ENCODE peak calls at places on chromosomes 3 and 15, in six cellular contexts. P is mammary epithelial cell, W is RWPE2, Z is coronary artery, O is AG09319, A is sigmoid colon. G is an unnamed sample.

GRCh38 chr3:44065311-44065710 is 176.4 kb upstream of the TOPAZ1 start:
- DNase-seq in W (no peak), A (no peak), O (no peak), P (peak; percentile 83), Z (no peak), G (no peak)

GRCh38 chr15:70093070-70093469 is 4.6 kb downstream of the TLE3 start:
- DNase-seq in W (no peak), A (no peak), P (no peak), Z (no peak), O (no peak), G (peak; percentile 44)

GRCh38 chr15:78203346-78204225 is 30.8 kb downstream of the ACSBG1 start:
- DNase-seq in A (no peak), O (no peak), P (no peak), W (peak; percentile 51), Z (no peak), G (no peak)

GRCh38 chr15:63107895-63108546 is 13.6 kb upstream of the LACTB start:
- DNase-seq in A (no peak), Z (no peak), W (no peak), P (peak; percentile 95), O (peak; percentile 100), G (no peak)

GRCh38 chr3:59549972-59550371 is 500.1 kb upstream of the CFAP20DC start:
- DNase-seq in W (no peak), Z (no peak), A (no peak), P (no peak), O (no peak), G (no peak)

GRCh38 chr3:46669191-46669999 is 24.1 kb downstream of the ALS2CL start:
- DNase-seq in W (peak; percentile 40), P (no peak), A (peak; percentile 47), Z (peak; percentile 52), O (no peak), G (no peak)

GRCh38 chr15:38795471-38796245 is 231.0 kb upstream of the RASGRP1 start:
- DNase-seq in P (no peak), Z (no peak), A (no peak), W (no peak), O (no peak), G (no peak)

GRCh38 chr3:195208183-195208582 is 62.8 kb downstream of the XXYLT1 start:
- DNase-seq in W (no peak), P (no peak), Z (no peak), O (no peak), A (no peak), G (no peak)

GRCh38 chr3:5205165-5205941 is 17.8 kb downstream of the EDEM1 start:
- DNase-seq in P (no peak), W (no peak), A (no peak), Z (no peak), O (no peak), G (no peak)

GRCh38 chr15:98955980-98956723 is 51.4 kb downstream of the PGPEP1L start:
- DNase-seq in Z (no peak), P (no peak), W (no peak), O (no peak), A (no peak), G (no peak)

GRCh38 chr3:93906245-93906644 is 67.5 kb downstream of the PROS1 start:
- DNase-seq in W (no peak), Z (no peak), O (no peak), A (no peak), P (no peak), G (no peak)

GRCh38 chr3:136432685-136433084 is 182.5 kb downstream of the PCCB start:
- DNase-seq in W (no peak), A (no peak), Z (no peak), O (no peak), P (no peak), G (no peak)

GRCh38 chr15:63079938-63080626 is 37.5 kb downstream of the TPM1 start:
- DNase-seq in A (no peak), O (no peak), W (no peak), P (peak; percentile 53), Z (no peak), G (no peak)

GRCh38 chr3:60600848-60601247 is 650.4 kb downstream of the FHIT start:
- DNase-seq in P (no peak), W (no peak), Z (no peak), A (no peak), O (no peak), G (no peak)

GRCh38 chr3:61806810-61807209 is 245.4 kb downstream of the PTPRG start:
- DNase-seq in W (no peak), Z (no peak), P (no peak), O (no peak), A (no peak), G (no peak)

GRCh38 chr3:137205394-137206060 is 247.7 kb downstream of the IL20RB start:
- DNase-seq in O (no peak), W (no peak), P (no peak), A (no peak), Z (no peak), G (no peak)

GRCh38 chr3:114903213-114903612 is 243.9 kb downstream of the ZBTB20 start:
- DNase-seq in A (no peak), O (no peak), P (no peak), W (no peak), Z (no peak), G (peak; percentile 2)

GRCh38 chr3:131242201-131242600 is 139.4 kb upstream of the NUDT16 start:
- DNase-seq in Z (no peak), A (no peak), O (no peak), P (no peak), W (no peak), G (no peak)
- TF ChIP-seq CTCF in Z (peak; percentile 11), A (no peak), O (no peak), P (peak; percentile 22), W (no peak), G (no peak)

GRCh38 chr15:25438601-25439455 is at the start of gene UBE3A:
- DNase-seq in O (peak; percentile 86), W (peak; percentile 94), Z (peak; percentile 92), A (peak; percentile 95), P (peak; percentile 90), G (peak; percentile 91)
- TF ChIP-seq CTCF in O (peak; percentile 36), W (peak; percentile 52), Z (no peak), A (no peak), P (peak; percentile 23), G (no peak)

GRCh38 chr3:122590581-122590980 is 13.1 kb downstream of the PARP15 start:
- DNase-seq in P (no peak), O (no peak), A (no peak), Z (no peak), W (no peak), G (no peak)

GRCh38 chr3:122589297-122589696 is 11.8 kb downstream of the PARP15 start:
- DNase-seq in P (no peak), Z (no peak), A (no peak), W (no peak), O (no peak), G (no peak)

GRCh38 chr3:122598556-122598955 is 21.1 kb downstream of the PARP15 start:
- DNase-seq in A (no peak), O (no peak), P (no peak), Z (no peak), W (no peak), G (no peak)

GRCh38 chr3:122594025-122594424 is 16.6 kb downstream of the PARP15 start:
- DNase-seq in A (no peak), P (no peak), Z (no peak), W (no peak), O (no peak), G (no peak)
- TF ChIP-seq CTCF in A (no peak), P (no peak), Z (no peak), W (no peak), O (no peak), G (no peak)

DNA sequence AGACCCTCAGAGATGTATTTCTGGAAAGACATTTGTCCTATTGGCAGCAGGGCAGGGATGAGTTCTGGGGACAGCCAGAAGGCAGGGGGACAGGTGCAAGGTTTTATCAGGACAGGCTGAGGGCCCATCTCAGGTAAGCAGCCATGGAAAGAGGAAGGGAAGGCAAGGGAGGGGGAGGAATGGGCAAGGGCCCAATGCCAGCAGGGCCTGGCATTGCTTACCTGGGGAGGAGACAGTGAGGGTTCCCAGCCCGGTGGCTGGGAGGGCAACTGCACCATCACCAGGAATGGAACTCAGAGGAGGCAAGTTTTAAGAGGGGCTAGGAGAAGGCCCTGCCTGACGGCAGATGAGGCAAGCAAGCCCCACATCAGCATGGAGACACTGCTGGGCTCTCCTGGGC is 3.1 kb downstream of the ARPIN start:
- DNase-seq in Z (no peak), O (no peak), A (no peak), W (no peak), P (no peak), G (no peak)
- TF ChIP-seq CTCF in Z (no peak), O (no peak), A (no peak), W (no peak), P (no peak), G (no peak)

DNA sequence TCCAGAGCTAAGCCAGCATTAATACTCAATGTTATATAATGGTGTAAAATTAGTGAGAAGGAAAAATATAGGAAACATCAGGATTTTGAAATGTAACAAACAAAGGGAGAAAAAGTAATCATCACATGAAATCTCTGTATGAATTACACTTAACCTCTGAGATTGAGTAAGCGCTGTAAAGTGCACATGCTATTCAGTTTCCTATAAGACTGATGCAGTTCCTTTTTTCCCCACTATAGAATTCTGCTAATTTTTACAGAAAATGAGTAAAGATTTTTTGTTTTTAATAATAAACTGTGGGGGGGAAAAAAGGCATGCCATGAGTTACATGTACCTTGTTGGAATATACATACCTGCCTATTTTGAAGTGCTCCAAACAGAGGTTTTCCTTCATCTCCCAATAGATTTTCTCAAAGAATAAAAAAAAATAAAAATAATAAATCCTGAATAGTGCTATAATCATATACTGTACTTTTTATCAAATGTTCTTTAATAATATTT is 64.0 kb upstream of the TTBK2 start:
- DNase-seq in Z (no peak), P (no peak), W (no peak), O (no peak), A (no peak), G (no peak)
- TF ChIP-seq CTCF in Z (no peak), P (no peak), W (peak; percentile 20), O (no peak), A (no peak), G (no peak)

GRCh38 chr3:105836533-105836932 is 32.3 kb downstream of the CBLB start:
- DNase-seq in W (no peak), A (no peak), P (peak; percentile 57), Z (no peak), O (no peak), G (no peak)
- TF ChIP-seq CTCF in W (no peak), A (no peak), P (no peak), Z (no peak), O (no peak), G (no peak)

GRCh38 chr15:61403884-61404283 is 174.8 kb upstream of the RORA start:
- DNase-seq in A (no peak), O (no peak), P (no peak), W (no peak), Z (no peak), G (no peak)
- TF ChIP-seq CTCF in A (no peak), O (no peak), P (no peak), W (no peak), Z (no peak), G (no peak)

GRCh38 chr3:153595186-153595815 is 433.3 kb downstream of the RAP2B start:
- DNase-seq in P (peak; percentile 45), Z (no peak), W (no peak), A (no peak), O (no peak), G (peak; percentile 48)
- TF ChIP-seq CTCF in P (peak; percentile 96), Z (no peak), W (peak; percentile 83), A (peak; percentile 38), O (peak; percentile 66), G (peak; percentile 54)

GRCh38 chr15:45585069-45585468 is 2.1 kb upstream of the BLOC1S6 start:
- DNase-seq in Z (no peak), P (no peak), W (no peak), O (no peak), A (no peak), G (no peak)
- TF ChIP-seq CTCF in Z (no peak), P (no peak), W (no peak), O (no peak), A (no peak), G (no peak)

G was measured in NB4.